ENCODE peak calls at places on chromosomes 2 and 18, in ten cellular contexts. Y is OCI-LY7, X is GM23248, T is SK-N-SH, F is MM.1S, Q is fibroblast of lung, D is HCT116, Z is GM12878, N is IMR-90, R is endothelial cell of umbilical vein. H is an unnamed sample.

GRCh38 chr2:128477891-128478290 is 159.2 kb upstream of the HS6ST1 start:
- DNase-seq in Y (no peak), X (no peak), T (no peak), F (no peak), Q (no peak), D (no peak), Z (no peak), N (no peak), R (no peak), H (no peak)

GRCh38 chr2:65604246-65604645 is 171.8 kb upstream of the SPRED2 start:
- DNase-seq in Y (no peak), X (peak; percentile 71), T (no peak), F (no peak), Q (peak; percentile 59), D (no peak), Z (no peak), N (peak; percentile 18), R (no peak), H (no peak)

GRCh38 chr18:9851511-9851910 is 34.3 kb upstream of the TXNDC2 start:
- DNase-seq in Y (no peak), X (no peak), T (no peak), F (no peak), Q (no peak), D (no peak), Z (no peak), N (no peak), R (no peak), H (no peak)

GRCh38 chr2:121832992-121833732 is 77.7 kb downstream of the TSN start:
- DNase-seq in Y (no peak), X (no peak), T (no peak), F (no peak), Q (no peak), D (no peak), Z (no peak), N (no peak), R (no peak), H (no peak)

GRCh38 chr2:36403675-36404230 is 48.2 kb downstream of the CRIM1 start:
- DNase-seq in Y (peak; percentile 22), X (peak; percentile 83), T (no peak), F (no peak), Q (peak; percentile 94), D (peak; percentile 86), Z (no peak), N (peak; percentile 84), R (peak; percentile 79), H (peak; percentile 97)

GRCh38 chr2:233857511-233858118 is 3.3 kb upstream of the HJURP start:
- DNase-seq in Y (peak; percentile 37), X (peak; percentile 54), T (no peak), F (peak; percentile 43), Q (no peak), D (no peak), Z (no peak), N (no peak), R (peak; percentile 5), H (no peak)

GRCh38 chr2:21326152-21326551 is 202.4 kb downstream of the TDRD15 start:
- DNase-seq in Y (no peak), X (no peak), T (no peak), F (no peak), Q (no peak), D (no peak), Z (no peak), N (peak; percentile 2), R (no peak), H (no peak)

GRCh38 chr2:44120428-44120827 is 48.2 kb upstream of the PPM1B start:
- DNase-seq in Y (no peak), X (peak; percentile 95), T (no peak), F (peak; percentile 81), Q (peak; percentile 89), D (no peak), Z (no peak), N (peak; percentile 93), R (no peak), H (peak; percentile 91)

GRCh38 chr2:237859533-237860272 is at the start of gene RAMP1:
- DNase-seq in Y (no peak), X (peak; percentile 66), T (peak; percentile 81), F (no peak), Q (peak; percentile 39), D (no peak), Z (no peak), N (peak; percentile 17), R (no peak), H (peak; percentile 51)

GRCh38 chr2:199308567-199308966 is 149.2 kb downstream of the SATB2 start:
- DNase-seq in Y (no peak), X (no peak), T (no peak), F (no peak), Q (no peak), D (no peak), Z (no peak), N (no peak), R (no peak), H (no peak)

GRCh38 chr2:38439226-38439612 is 62.1 kb upstream of the ATL2 start:
- DNase-seq in Y (no peak), X (no peak), T (no peak), F (no peak), Q (no peak), D (no peak), Z (no peak), N (no peak), R (no peak), H (no peak)

GRCh38 chr2:230824406-230824978 is 40.2 kb upstream of the ITM2C start:
- DNase-seq in Y (peak; percentile 82), X (peak; percentile 82), T (peak; percentile 83), F (peak; percentile 69), Q (peak; percentile 71), D (peak; percentile 77), Z (peak; percentile 45), N (peak; percentile 81), R (peak; percentile 71), H (peak; percentile 53)

GRCh38 chr2:76625101-76625500 is 897.1 kb downstream of the LRRTM4 start:
- DNase-seq in Y (no peak), X (no peak), T (no peak), F (no peak), Q (no peak), D (no peak), Z (no peak), N (no peak), R (no peak), H (no peak)
- H3K4me2 ChIP-seq in Y (no peak overlapping the region), X (no peak overlapping the region), T (no peak overlapping the region), F (no peak overlapping the region), Q (no peak overlapping the region), D (no peak overlapping the region), Z (no peak overlapping the region), N (no peak overlapping the region), R (no peak overlapping the region), H (no peak overlapping the region)

GRCh38 chr2:42856106-42856860 is 63.9 kb upstream of the HAAO start:
- DNase-seq in Y (no peak), X (no peak), T (no peak), F (no peak), Q (no peak), D (no peak), Z (no peak), N (no peak), R (no peak), H (no peak)

GRCh38 chr2:42856891-42857632 is 64.7 kb upstream of the HAAO start:
- DNase-seq in Y (no peak), X (no peak), T (peak; percentile 87), F (no peak), Q (no peak), D (no peak), Z (no peak), N (no peak), R (no peak), H (no peak)

GRCh38 chr2:42859006-42859552 is 66.7 kb upstream of the HAAO start:
- DNase-seq in Y (peak; percentile 63), X (peak; percentile 65), T (peak; percentile 86), F (peak; percentile 56), Q (peak; percentile 58), D (peak; percentile 69), Z (peak; percentile 52), N (peak; percentile 81), R (peak; percentile 90), H (peak; percentile 64)

GRCh38 chr2:42859801-42860200 is 67.4 kb upstream of the HAAO start:
- DNase-seq in Y (no peak), X (peak; percentile 41), T (no peak), F (no peak), Q (peak; percentile 70), D (no peak), Z (no peak), N (no peak), R (peak; percentile 65), H (no peak)

DNA sequence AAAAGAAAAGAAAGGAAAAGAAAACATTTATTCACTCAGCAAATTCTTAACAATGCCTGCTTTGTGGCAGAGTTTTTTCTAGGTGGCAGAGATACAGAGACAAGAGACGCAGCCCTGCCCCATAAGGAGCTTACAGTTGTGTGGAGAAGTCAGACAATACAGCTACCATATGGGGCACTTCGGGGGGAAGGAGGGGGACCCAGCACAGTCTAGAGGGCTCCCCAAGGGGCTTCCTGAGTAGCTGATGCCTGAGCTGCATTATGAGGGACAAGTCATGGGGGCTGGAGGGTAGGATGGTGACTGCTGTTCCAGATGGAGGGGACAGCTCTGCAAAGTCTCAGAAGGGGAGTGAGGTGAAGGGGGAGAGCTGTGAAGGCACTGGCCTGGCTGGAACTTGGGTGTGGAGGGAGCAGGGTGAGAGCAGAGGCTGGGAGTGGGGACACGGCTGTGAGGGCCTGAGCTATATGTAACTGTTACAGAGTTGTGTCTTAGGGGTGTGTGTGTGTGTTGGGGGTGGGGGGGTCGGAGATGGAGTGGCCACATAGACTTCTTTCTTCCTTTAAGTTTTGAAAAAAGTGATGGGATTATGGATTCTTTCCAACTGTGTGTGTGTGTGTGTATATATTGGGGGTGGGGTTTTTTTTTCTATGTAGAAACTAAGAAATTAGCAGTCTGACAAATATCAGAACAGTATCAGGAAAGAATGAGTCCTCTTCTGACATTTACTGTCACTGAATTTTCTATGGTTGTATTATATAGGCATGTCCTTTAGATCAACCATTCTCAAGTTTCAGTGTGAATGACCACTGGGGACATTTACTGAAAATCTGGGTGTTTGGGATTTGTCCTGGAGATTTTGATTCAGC is 66.0 kb upstream of the HAAO start:
- DNase-seq in Y (no peak), X (no peak), T (no peak), F (no peak), Q (no peak), D (no peak), Z (no peak), N (no peak), R (no peak), H (no peak)
- H3K4me2 ChIP-seq in Y (no peak overlapping the region), X (no peak overlapping the region), T (no peak overlapping the region), F (no peak overlapping the region), Q (no peak overlapping the region), D (no peak overlapping the region), Z (no peak overlapping the region), N (no peak overlapping the region), R (no peak overlapping the region), H (no peak overlapping the region)

GRCh38 chr18:2482711-2483475 is 88.4 kb downstream of the METTL4 start:
- DNase-seq in Y (no peak), X (no peak), T (peak; percentile 9), F (no peak), Q (no peak), D (no peak), Z (no peak), N (no peak), R (no peak), H (no peak)
- H3K4me2 ChIP-seq in Y (no peak overlapping the region), X (no peak overlapping the region), T (no peak overlapping the region), F (no peak overlapping the region), Q (no peak overlapping the region), D (no peak overlapping the region), Z (no peak overlapping the region), N (no peak overlapping the region), R (no peak overlapping the region), H (no peak overlapping the region)

DNA sequence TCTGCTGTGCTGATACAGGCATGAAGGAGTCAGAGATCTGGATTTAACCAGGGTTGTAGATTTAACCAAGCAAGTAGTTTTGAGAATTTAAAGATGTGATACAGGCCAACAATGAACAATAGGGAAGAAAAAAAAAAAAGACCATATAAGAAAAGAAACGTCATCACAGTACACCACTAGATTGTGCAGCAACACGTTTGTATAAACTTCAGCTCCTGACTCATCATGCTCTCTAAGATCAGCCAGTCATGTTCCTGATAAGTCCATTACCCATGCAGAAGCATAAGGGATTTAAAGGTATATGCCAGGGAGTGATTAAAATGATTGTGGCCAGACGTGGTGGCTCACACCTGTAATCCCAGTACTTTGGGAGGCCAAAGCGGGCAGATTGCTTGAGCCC is 22.3 kb upstream of the ERICH2 start:
- DNase-seq in Y (no peak), X (peak; percentile 52), T (no peak), F (no peak), Q (peak; percentile 90), D (no peak), Z (no peak), N (peak; percentile 95), R (no peak), H (no peak)
- H3K4me2 ChIP-seq in Y (no peak overlapping the region), X (no peak overlapping the region), T (peak overlapping the region; percentile 3), F (no peak overlapping the region), Q (peak overlapping the region; percentile 62), D (no peak overlapping the region), Z (no peak overlapping the region), N (peak overlapping the region; percentile 88), R (no peak overlapping the region), H (no peak overlapping the region)